ENCODE peak calls at places on chromosomes 16 and 17, in eight cellular contexts. C is heart right ventricle; Y is IMR-90; U is CD8-positive, alpha-beta memory T cell; Z is foreskin fibroblast; A is mesendoderm; N is HCT116; H is HFF-Myc. V is an unnamed sample.
A peak's percentile ranks its signal among the peaks of the same experiment; 100 is the strongest.

GRCh38 chr17:82062984-82063368 is 2.6 kb downstream of the DUS1L start:
- DNase-seq in U (no peak), Z (no peak), N (no peak), H (no peak), A (no peak), C (peak; percentile 2), Y (no peak), V (no peak)

GRCh38 chr16:73813523-73813922 is 483.1 kb upstream of the PSMD7 start:
- DNase-seq in U (no peak), Y (no peak), Z (no peak), N (no peak), A (no peak), H (no peak), C (no peak), V (no peak)

GRCh38 chr17:19785854-19786253 is 37.8 kb upstream of the ALDH3A1 start:
- DNase-seq in C (no peak), Z (no peak), U (no peak), A (peak; percentile 25), Y (peak; percentile 4), H (no peak), N (no peak), V (no peak)

GRCh38 chr17:15231851-15232516 is 33.1 kb downstream of the PMP22 start:
- DNase-seq in C (no peak), Z (no peak), A (peak; percentile 50), H (no peak), Y (no peak), N (no peak), U (no peak), V (no peak)

GRCh38 chr17:28917029-28917428 is 14.2 kb upstream of the DHRS13 start:
- DNase-seq in U (no peak), A (no peak), C (no peak), N (no peak), Y (no peak), Z (no peak), H (no peak), V (no peak)

GRCh38 chr17:17545984-17546383 is 45.5 kb downstream of the PEMT start:
- DNase-seq in A (no peak), Z (no peak), N (no peak), H (no peak), U (no peak), Y (no peak), C (peak; percentile 7), V (no peak)

GRCh38 chr16:11309895-11310633 is 28.9 kb upstream of the PRM1 start:
- DNase-seq in N (no peak), A (no peak), C (no peak), Z (no peak), H (no peak), U (no peak), Y (no peak), V (no peak)

GRCh38 chr17:4559851-4560820 is at the start of gene GGT6:
- DNase-seq in U (no peak), A (no peak), Y (no peak), Z (no peak), H (no peak), C (no peak), N (no peak), V (peak; percentile 93)

GRCh38 chr17:28865946-28866752 is 11.3 kb downstream of the ERAL1 start:
- DNase-seq in A (no peak), Z (no peak), H (no peak), Y (no peak), N (no peak), U (no peak), C (no peak), V (no peak)

GRCh38 chr16:9297437-9298113 is 206.1 kb downstream of the HAPSTR1 start:
- DNase-seq in C (peak; percentile 29), H (no peak), N (peak; percentile 34), Z (no peak), A (peak; percentile 70), U (no peak), Y (no peak), V (peak; percentile 28)

DNA sequence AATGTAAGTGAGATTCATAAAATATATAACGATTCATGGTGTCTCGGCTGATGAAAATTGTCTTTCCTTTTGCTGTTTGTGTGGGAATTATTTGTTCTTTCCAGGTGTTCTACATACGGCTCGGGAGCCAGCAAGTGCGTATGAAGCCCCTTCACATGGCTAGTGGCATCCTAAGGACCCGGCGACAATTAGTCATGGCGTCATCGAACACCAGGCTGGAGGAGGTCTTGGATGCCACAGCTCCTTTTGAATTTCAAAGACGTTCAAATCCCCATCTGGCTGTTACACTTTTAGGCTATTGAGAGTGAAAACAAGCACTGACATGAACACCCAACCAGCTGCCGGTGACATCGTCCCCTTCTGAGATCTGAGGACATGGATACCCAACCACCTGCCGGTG is 397.7 kb upstream of the TNRC6C start:
- DNase-seq in A (no peak), U (no peak), Y (no peak), Z (no peak), N (no peak), H (no peak), C (no peak), V (no peak)
- H3K4me3 ChIP-seq in A (no peak overlapping the region), U (no peak overlapping the region), Y (no peak overlapping the region), Z (no peak overlapping the region), N (no peak overlapping the region), H (no peak overlapping the region), C (no peak overlapping the region), V (no peak overlapping the region)

GRCh38 chr17:9676742-9677387 is 31.5 kb downstream of the USP43 start:
- DNase-seq in Z (peak; percentile 15), A (peak; percentile 87), C (no peak), N (peak; percentile 91), Y (peak; percentile 12), H (peak; percentile 30), U (no peak), V (no peak)

GRCh38 chr17:9672691-9673090 is 27.4 kb downstream of the USP43 start:
- DNase-seq in Z (no peak), H (no peak), C (no peak), N (no peak), U (no peak), Y (no peak), A (no peak), V (no peak)

GRCh38 chr17:9677411-9677810 is 32.1 kb downstream of the USP43 start:
- DNase-seq in A (no peak), H (no peak), Y (no peak), Z (no peak), C (no peak), U (no peak), N (no peak), V (no peak)

GRCh38 chr17:9676084-9676483 is 30.8 kb downstream of the USP43 start:
- DNase-seq in C (no peak), U (no peak), A (peak; percentile 44), Z (no peak), Y (no peak), N (no peak), H (no peak), V (no peak)

DNA sequence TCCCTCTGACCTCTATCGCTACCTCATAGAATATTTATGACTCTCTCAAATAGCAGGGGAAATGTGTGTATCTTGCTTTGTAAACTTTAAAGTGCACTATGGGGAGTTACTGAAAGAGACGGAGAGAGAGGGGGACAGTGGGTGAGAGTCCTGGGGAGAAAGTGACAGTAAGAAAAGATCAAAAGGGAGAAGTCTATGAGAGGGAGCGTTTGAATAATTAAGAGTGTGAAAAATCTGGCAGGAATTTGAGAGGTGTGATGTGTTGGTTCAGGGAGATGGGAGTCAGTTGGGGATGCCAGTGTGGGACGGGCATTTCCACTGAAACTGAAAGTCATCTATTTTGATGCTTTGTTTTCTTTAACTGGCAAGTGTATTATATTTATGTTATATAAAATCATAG is 32.6 kb downstream of the USP43 start:
- DNase-seq in U (no peak), A (peak; percentile 62), N (no peak), C (no peak), Z (no peak), H (no peak), Y (no peak), V (no peak)
- H3K4me3 ChIP-seq in U (no peak overlapping the region), A (no peak overlapping the region), N (no peak overlapping the region), C (no peak overlapping the region), Z (no peak overlapping the region), H (no peak overlapping the region), Y (no peak overlapping the region), V (no peak overlapping the region)

GRCh38 chr16:14511798-14512131 is 118.3 kb downstream of the PARN start:
- DNase-seq in Y (peak; percentile 27), N (no peak), A (no peak), Z (no peak), U (no peak), C (no peak), H (no peak), V (no peak)

GRCh38 chr16:14509055-14509454 is 121.0 kb downstream of the PARN start:
- DNase-seq in Y (peak; percentile 45), Z (no peak), C (no peak), H (no peak), A (peak; percentile 52), N (no peak), U (no peak), V (no peak)

GRCh38 chr16:14510581-14510938 is 119.5 kb downstream of the PARN start:
- DNase-seq in Z (no peak), C (no peak), Y (no peak), N (no peak), U (no peak), A (no peak), H (no peak), V (no peak)

GRCh38 chr16:14509675-14510132 is 120.4 kb downstream of the PARN start:
- DNase-seq in C (no peak), A (peak; percentile 55), Z (no peak), N (no peak), U (no peak), H (no peak), Y (no peak), V (no peak)

GRCh38 chr16:14510939-14511797 is 118.9 kb downstream of the PARN start:
- DNase-seq in U (no peak), N (no peak), Z (no peak), C (no peak), H (no peak), A (no peak), Y (peak; percentile 74), V (no peak)
- H3K4me3 ChIP-seq in U (no peak overlapping the region), N (no peak overlapping the region), Z (no peak overlapping the region), C (no peak overlapping the region), H (no peak overlapping the region), A (no peak overlapping the region), Y (no peak overlapping the region), V (no peak overlapping the region)

DNA sequence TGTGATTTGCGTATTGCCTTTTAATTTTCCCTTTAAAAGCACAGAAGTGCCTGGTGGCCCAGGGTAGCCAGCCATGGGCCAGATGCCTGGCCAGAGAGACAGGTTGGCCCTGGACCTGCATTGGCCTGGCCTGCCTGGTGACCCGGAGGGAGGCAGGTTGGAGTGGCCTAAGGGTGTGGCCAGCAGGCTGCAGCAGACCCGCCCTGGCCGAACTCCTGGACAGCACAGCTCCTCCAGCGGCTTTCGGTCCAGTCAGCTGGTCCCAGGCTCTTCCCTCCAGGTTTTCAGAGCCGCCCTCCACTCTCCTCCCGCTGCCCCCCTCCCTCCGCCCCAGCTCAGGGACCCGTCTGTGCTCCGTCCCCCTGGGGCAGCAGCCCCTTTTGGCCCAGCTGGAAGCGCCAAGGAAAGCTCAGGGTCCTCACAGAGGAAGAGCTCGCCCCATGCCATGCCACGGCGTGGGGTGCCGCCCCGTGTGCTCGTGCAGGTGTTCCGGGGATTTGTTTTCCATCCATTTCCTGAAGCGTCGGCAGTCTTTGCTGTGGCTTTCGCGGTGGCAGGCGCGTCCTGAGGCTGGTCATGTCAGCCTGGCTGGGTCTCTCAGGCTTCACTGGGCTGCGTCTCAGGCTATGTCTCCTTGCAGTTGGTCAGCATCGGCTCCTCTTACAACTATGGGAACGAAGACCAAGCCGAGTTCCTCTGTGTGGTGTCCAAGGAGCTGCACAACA is 18.1 kb downstream of the PRSS27 start:
- DNase-seq in Y (no peak), Z (no peak), N (no peak), H (no peak), U (no peak), A (no peak), C (peak; percentile 5), V (no peak)
- H3K4me3 ChIP-seq in Y (no peak overlapping the region), Z (no peak overlapping the region), N (no peak overlapping the region), H (no peak overlapping the region), U (no peak overlapping the region), A (no peak overlapping the region), C (no peak overlapping the region), V (no peak overlapping the region)

GRCh38 chr17:47200325-47200663 is 8.9 kb upstream of the MYL4 start:
- DNase-seq in U (no peak), C (no peak), H (no peak), Z (no peak), Y (no peak), N (no peak), A (no peak), V (no peak)
- H3K4me3 ChIP-seq in U (no peak overlapping the region), C (no peak overlapping the region), H (no peak overlapping the region), Z (no peak overlapping the region), Y (no peak overlapping the region), N (no peak overlapping the region), A (no peak overlapping the region), V (no peak overlapping the region)